ENCODE peak calls at places on chromosomes 1 and 21, in ten cellular contexts. One of them, this sample, is unnamed.

GRCh38 chr1:42403880-42404400 is 23.3 kb downstream of the RIMKLA start:
- DNase-seq in HepG2: no peak
- DNase-seq in stomach: no peak
- DNase-seq in sigmoid colon: no peak
- DNase-seq in upper lobe of left lung: no peak
- DNase-seq in transverse colon: no peak
- DNase-seq in suprapubic skin: no peak
- DNase-seq in K562: no peak
- DNase-seq in GM12878: no peak
- DNase-seq in SK-N-SH: peak; percentile 9
- DNase-seq in this sample: no peak

GRCh38 chr1:93993731-93994130 is 84.5 kb upstream of the GCLM start:
- DNase-seq in upper lobe of left lung: no peak
- DNase-seq in HepG2: no peak
- DNase-seq in suprapubic skin: no peak
- DNase-seq in stomach: no peak
- DNase-seq in K562: no peak
- DNase-seq in GM12878: no peak
- DNase-seq in SK-N-SH: no peak
- DNase-seq in transverse colon: no peak
- DNase-seq in sigmoid colon: no peak
- DNase-seq in this sample: no peak

GRCh38 chr21:18030248-18030647 is 211.1 kb upstream of the C21orf91 start:
- DNase-seq in stomach: no peak
- DNase-seq in transverse colon: no peak
- DNase-seq in GM12878: no peak
- DNase-seq in K562: no peak
- DNase-seq in upper lobe of left lung: no peak
- DNase-seq in HepG2: no peak
- DNase-seq in sigmoid colon: no peak
- DNase-seq in SK-N-SH: no peak
- DNase-seq in suprapubic skin: no peak
- DNase-seq in this sample: no peak

GRCh38 chr1:246680696-246681127 is 43.5 kb upstream of the SCCPDH start:
- DNase-seq in K562: no peak
- DNase-seq in transverse colon: no peak
- DNase-seq in upper lobe of left lung: no peak
- DNase-seq in GM12878: no peak
- DNase-seq in HepG2: no peak
- DNase-seq in suprapubic skin: no peak
- DNase-seq in stomach: no peak
- DNase-seq in sigmoid colon: no peak
- DNase-seq in SK-N-SH: no peak
- DNase-seq in this sample: no peak

GRCh38 chr1:209895709-209896108 is 42.3 kb upstream of the SYT14 start:
- DNase-seq in transverse colon: no peak
- DNase-seq in K562: no peak
- DNase-seq in HepG2: no peak
- DNase-seq in GM12878: no peak
- DNase-seq in sigmoid colon: no peak
- DNase-seq in SK-N-SH: no peak
- DNase-seq in stomach: no peak
- DNase-seq in upper lobe of left lung: no peak
- DNase-seq in suprapubic skin: no peak
- DNase-seq in this sample: no peak

GRCh38 chr1:94978401-94978800 is 51.5 kb upstream of the CNN3 start:
- DNase-seq in K562: no peak
- DNase-seq in stomach: no peak
- DNase-seq in transverse colon: no peak
- DNase-seq in upper lobe of left lung: no peak
- DNase-seq in SK-N-SH: no peak
- DNase-seq in HepG2: no peak
- DNase-seq in sigmoid colon: no peak
- DNase-seq in suprapubic skin: no peak
- DNase-seq in GM12878: no peak
- DNase-seq in this sample: no peak

GRCh38 chr1:21929951-21930615 is 7.0 kb downstream of the HSPG2 start:
- DNase-seq in GM12878: no peak
- DNase-seq in sigmoid colon: no peak
- DNase-seq in SK-N-SH: no peak
- DNase-seq in transverse colon: peak; percentile 39
- DNase-seq in HepG2: no peak
- DNase-seq in upper lobe of left lung: no peak
- DNase-seq in stomach: no peak
- DNase-seq in K562: no peak
- DNase-seq in suprapubic skin: no peak
- DNase-seq in this sample: no peak

GRCh38 chr1:229147086-229147485 is 123.8 kb upstream of the RAB4A start:
- DNase-seq in upper lobe of left lung: no peak
- DNase-seq in stomach: no peak
- DNase-seq in transverse colon: no peak
- DNase-seq in sigmoid colon: no peak
- DNase-seq in HepG2: no peak
- DNase-seq in SK-N-SH: no peak
- DNase-seq in K562: no peak
- DNase-seq in GM12878: no peak
- DNase-seq in suprapubic skin: no peak
- DNase-seq in this sample: no peak

GRCh38 chr1:200290010-200290685 is 119.7 kb downstream of the ZNF281 start:
- DNase-seq in upper lobe of left lung: no peak
- DNase-seq in sigmoid colon: no peak
- DNase-seq in transverse colon: no peak
- DNase-seq in SK-N-SH: peak; percentile 11
- DNase-seq in suprapubic skin: no peak
- DNase-seq in HepG2: peak; percentile 69
- DNase-seq in GM12878: no peak
- DNase-seq in stomach: no peak
- DNase-seq in K562: peak; percentile 27
- DNase-seq in this sample: no peak
- TF ChIP-seq EP300 in upper lobe of left lung: no peak
- TF ChIP-seq EP300 in sigmoid colon: no peak
- TF ChIP-seq EP300 in transverse colon: no peak
- TF ChIP-seq EP300 in SK-N-SH: no peak
- TF ChIP-seq EP300 in suprapubic skin: no peak
- TF ChIP-seq EP300 in HepG2: no peak
- TF ChIP-seq EP300 in GM12878: no peak
- TF ChIP-seq EP300 in stomach: no peak
- TF ChIP-seq EP300 in K562: no peak
- TF ChIP-seq EP300 in this sample: no peak

GRCh38 chr1:18722270-18722669 is 91.6 kb downstream of the PAX7 start:
- DNase-seq in transverse colon: no peak
- DNase-seq in sigmoid colon: no peak
- DNase-seq in HepG2: no peak
- DNase-seq in K562: no peak
- DNase-seq in GM12878: no peak
- DNase-seq in SK-N-SH: peak; percentile 59
- DNase-seq in stomach: no peak
- DNase-seq in suprapubic skin: no peak
- DNase-seq in upper lobe of left lung: no peak
- DNase-seq in this sample: no peak
- H3K27me3 ChIP-seq in transverse colon: peaks cover 92% of the 10 kb centered on the region
- H3K27me3 ChIP-seq in sigmoid colon: peaks cover 4% of the 10 kb centered on the region
- H3K27me3 ChIP-seq in HepG2: peaks cover 94% of the 10 kb centered on the region
- H3K27me3 ChIP-seq in K562: peaks cover 89% of the 10 kb centered on the region
- H3K27me3 ChIP-seq in GM12878: peaks cover 10% of the 10 kb centered on the region
- H3K27me3 ChIP-seq in SK-N-SH: peaks cover 12% of the 10 kb centered on the region
- H3K27me3 ChIP-seq in stomach: peaks cover 100% of the 10 kb centered on the region
- H3K27me3 ChIP-seq in suprapubic skin: peaks cover 94% of the 10 kb centered on the region
- H3K27me3 ChIP-seq in upper lobe of left lung: peaks cover 14% of the 10 kb centered on the region
- H3K27me3 ChIP-seq in this sample: peaks cover 37% of the 10 kb centered on the region

GRCh38 chr1:150364231-150365003 is 470 bp downstream of the RPRD2 start:
- DNase-seq in transverse colon: peak; percentile 82
- DNase-seq in suprapubic skin: peak; percentile 90
- DNase-seq in K562: peak; percentile 69
- DNase-seq in stomach: peak; percentile 84
- DNase-seq in SK-N-SH: peak; percentile 80
- DNase-seq in sigmoid colon: peak; percentile 92
- DNase-seq in HepG2: peak; percentile 72
- DNase-seq in upper lobe of left lung: peak; percentile 97
- DNase-seq in GM12878: no peak
- DNase-seq in this sample: peak; percentile 93
- TF ChIP-seq POLR2AphosphoS5 in transverse colon: peak; percentile 46
- TF ChIP-seq POLR2AphosphoS5 in suprapubic skin: peak; percentile 21
- TF ChIP-seq POLR2AphosphoS5 in K562: peak; percentile 68
- TF ChIP-seq POLR2AphosphoS5 in stomach: peak; percentile 47
- TF ChIP-seq POLR2AphosphoS5 in SK-N-SH: peak; percentile 59
- TF ChIP-seq POLR2AphosphoS5 in sigmoid colon: peak; percentile 4
- TF ChIP-seq POLR2AphosphoS5 in HepG2: peak; percentile 37
- TF ChIP-seq POLR2AphosphoS5 in upper lobe of left lung: peak; percentile 53
- TF ChIP-seq POLR2AphosphoS5 in GM12878: peak; percentile 18
- TF ChIP-seq POLR2AphosphoS5 in this sample: peak; percentile 47

DNA sequence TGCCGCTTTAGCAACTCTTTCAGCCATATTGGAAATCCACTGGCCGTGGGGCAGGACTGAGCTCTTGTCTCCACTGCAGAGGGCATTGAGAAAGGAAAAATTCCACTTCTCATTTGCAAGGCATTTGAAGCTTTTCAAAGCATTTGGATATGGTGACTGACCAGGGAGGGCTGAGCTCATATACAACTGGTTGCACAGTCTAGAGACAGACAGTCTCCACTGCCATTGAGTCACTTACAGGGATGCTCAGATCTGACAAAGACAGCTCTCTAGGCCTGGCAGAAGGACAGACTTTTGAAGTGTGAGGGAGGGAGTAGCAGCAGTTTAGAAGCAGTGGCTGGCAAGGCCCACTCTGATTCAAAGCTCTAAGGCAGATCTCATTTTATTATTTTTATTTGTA is 24.2 kb downstream of the NCF2 start:
- DNase-seq in HepG2: no peak
- DNase-seq in GM12878: no peak
- DNase-seq in SK-N-SH: no peak
- DNase-seq in sigmoid colon: no peak
- DNase-seq in transverse colon: no peak
- DNase-seq in stomach: no peak
- DNase-seq in K562: no peak
- DNase-seq in suprapubic skin: no peak
- DNase-seq in upper lobe of left lung: no peak
- DNase-seq in this sample: no peak
- TF ChIP-seq EP300 in HepG2: no peak
- TF ChIP-seq EP300 in GM12878: no peak
- TF ChIP-seq EP300 in SK-N-SH: no peak
- TF ChIP-seq EP300 in sigmoid colon: no peak
- TF ChIP-seq EP300 in transverse colon: no peak
- TF ChIP-seq EP300 in stomach: no peak
- TF ChIP-seq EP300 in K562: no peak
- TF ChIP-seq EP300 in suprapubic skin: no peak
- TF ChIP-seq EP300 in upper lobe of left lung: no peak
- TF ChIP-seq EP300 in this sample: no peak

GRCh38 chr1:34778381-34778780 is 2.6 kb upstream of the GJB3 start:
- DNase-seq in K562: no peak
- DNase-seq in SK-N-SH: no peak
- DNase-seq in GM12878: no peak
- DNase-seq in upper lobe of left lung: no peak
- DNase-seq in transverse colon: no peak
- DNase-seq in sigmoid colon: peak; percentile 19
- DNase-seq in stomach: no peak
- DNase-seq in HepG2: no peak
- DNase-seq in suprapubic skin: no peak
- DNase-seq in this sample: no peak

GRCh38 chr1:34776911-34777310 is 4.1 kb upstream of the GJB3 start:
- DNase-seq in stomach: no peak
- DNase-seq in sigmoid colon: peak; percentile 26
- DNase-seq in K562: no peak
- DNase-seq in suprapubic skin: peak; percentile 48
- DNase-seq in upper lobe of left lung: no peak
- DNase-seq in SK-N-SH: no peak
- DNase-seq in transverse colon: no peak
- DNase-seq in HepG2: no peak
- DNase-seq in GM12878: no peak
- DNase-seq in this sample: no peak

GRCh38 chr1:34779005-34779404 is 2.0 kb upstream of the GJB3 start:
- DNase-seq in transverse colon: no peak
- DNase-seq in GM12878: no peak
- DNase-seq in stomach: no peak
- DNase-seq in K562: no peak
- DNase-seq in SK-N-SH: no peak
- DNase-seq in suprapubic skin: no peak
- DNase-seq in HepG2: no peak
- DNase-seq in sigmoid colon: no peak
- DNase-seq in upper lobe of left lung: no peak
- DNase-seq in this sample: no peak

GRCh38 chr1:34779526-34779925 is 1.5 kb upstream of the GJB3 start:
- DNase-seq in stomach: no peak
- DNase-seq in GM12878: no peak
- DNase-seq in transverse colon: no peak
- DNase-seq in suprapubic skin: peak; percentile 32
- DNase-seq in K562: no peak
- DNase-seq in upper lobe of left lung: no peak
- DNase-seq in HepG2: no peak
- DNase-seq in sigmoid colon: peak; percentile 18
- DNase-seq in SK-N-SH: no peak
- DNase-seq in this sample: no peak

GRCh38 chr1:34777519-34778321 is 3.3 kb upstream of the GJB3 start:
- DNase-seq in suprapubic skin: peak; percentile 49
- DNase-seq in upper lobe of left lung: no peak
- DNase-seq in transverse colon: no peak
- DNase-seq in K562: no peak
- DNase-seq in GM12878: no peak
- DNase-seq in stomach: no peak
- DNase-seq in sigmoid colon: peak; percentile 28
- DNase-seq in SK-N-SH: no peak
- DNase-seq in HepG2: no peak
- DNase-seq in this sample: no peak
- H3K27me3 ChIP-seq in suprapubic skin: peaks cover 25% of the 10 kb centered on the region
- H3K27me3 ChIP-seq in upper lobe of left lung: peaks cover 15% of the 10 kb centered on the region
- H3K27me3 ChIP-seq in transverse colon: peaks cover 35% of the 10 kb centered on the region
- H3K27me3 ChIP-seq in K562: peaks cover 61% of the 10 kb centered on the region
- H3K27me3 ChIP-seq in GM12878: peaks cover 2% of the 10 kb centered on the region
- H3K27me3 ChIP-seq in stomach: peaks cover 74% of the 10 kb centered on the region
- H3K27me3 ChIP-seq in sigmoid colon: peaks cover 19% of the 10 kb centered on the region
- H3K27me3 ChIP-seq in SK-N-SH: peaks cover 32% of the 10 kb centered on the region
- H3K27me3 ChIP-seq in HepG2: peaks cover 42% of the 10 kb centered on the region
- H3K27me3 ChIP-seq in this sample: peaks cover 74% of the 10 kb centered on the region

GRCh38 chr1:221743416-221744208 is 1.7 kb upstream of the DUSP10 start:
- DNase-seq in stomach: no peak
- DNase-seq in K562: no peak
- DNase-seq in SK-N-SH: no peak
- DNase-seq in GM12878: peak; percentile 94
- DNase-seq in upper lobe of left lung: no peak
- DNase-seq in HepG2: no peak
- DNase-seq in sigmoid colon: no peak
- DNase-seq in suprapubic skin: no peak
- DNase-seq in transverse colon: no peak
- DNase-seq in this sample: no peak
- TF ChIP-seq POLR2AphosphoS5 in stomach: no peak
- TF ChIP-seq POLR2AphosphoS5 in K562: no peak
- TF ChIP-seq POLR2AphosphoS5 in SK-N-SH: no peak
- TF ChIP-seq POLR2AphosphoS5 in GM12878: peak; percentile 93
- TF ChIP-seq POLR2AphosphoS5 in upper lobe of left lung: no peak
- TF ChIP-seq POLR2AphosphoS5 in HepG2: no peak
- TF ChIP-seq POLR2AphosphoS5 in sigmoid colon: no peak
- TF ChIP-seq POLR2AphosphoS5 in suprapubic skin: no peak
- TF ChIP-seq POLR2AphosphoS5 in transverse colon: no peak
- TF ChIP-seq POLR2AphosphoS5 in this sample: peak; percentile 3

DNA sequence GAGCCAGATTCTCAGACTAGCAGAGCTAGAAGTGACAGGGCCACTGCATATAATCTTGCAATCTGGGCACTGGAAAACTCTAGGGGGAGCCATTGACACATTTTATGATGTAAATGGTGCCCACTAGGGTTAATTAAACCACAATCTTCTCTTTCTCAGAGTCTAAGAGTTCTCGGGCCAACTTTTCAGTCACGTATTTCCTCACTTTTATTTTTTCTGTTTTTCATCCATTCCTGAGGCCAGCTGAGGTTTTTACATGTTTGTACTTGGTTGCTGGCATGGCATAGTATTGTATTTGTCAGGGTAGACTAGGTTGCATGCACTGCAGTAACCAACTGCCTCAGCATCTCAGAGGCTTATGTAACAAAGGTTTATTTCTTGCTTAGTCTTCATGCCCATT is 138.2 kb downstream of the ZNF326 start:
- DNase-seq in GM12878: no peak
- DNase-seq in transverse colon: peak; percentile 23
- DNase-seq in HepG2: peak; percentile 12
- DNase-seq in sigmoid colon: no peak
- DNase-seq in K562: peak; percentile 23
- DNase-seq in upper lobe of left lung: no peak
- DNase-seq in suprapubic skin: no peak
- DNase-seq in SK-N-SH: peak; percentile 24
- DNase-seq in stomach: no peak
- DNase-seq in this sample: no peak
- TF ChIP-seq EP300 in GM12878: no peak
- TF ChIP-seq EP300 in transverse colon: no peak
- TF ChIP-seq EP300 in HepG2: no peak
- TF ChIP-seq EP300 in sigmoid colon: no peak
- TF ChIP-seq EP300 in K562: no peak
- TF ChIP-seq EP300 in upper lobe of left lung: no peak
- TF ChIP-seq EP300 in suprapubic skin: no peak
- TF ChIP-seq EP300 in SK-N-SH: no peak
- TF ChIP-seq EP300 in stomach: no peak
- TF ChIP-seq EP300 in this sample: no peak